ENCODE peak calls at places on chromosomes 4 and X, in six cellular contexts. W is colonic mucosa, L is SJSA1, O is psoas muscle, E is A673, B is uterus. G is an unnamed sample.

GRCh38 chr4:99655315-99656081 is 2.1 kb downstream of the C4orf54 start:
- DNase-seq in W (no peak), L (peak; percentile 66), O (peak; percentile 83), E (no peak), B (no peak), G (peak; percentile 80)

GRCh38 chrX:103248553-103248952 is 6.4 kb downstream of the TCEAL8 start:
- DNase-seq in W (no peak), L (no peak), O (no peak), E (peak; percentile 42), B (no peak), G (no peak)

GRCh38 chr4:161320377-161320776 is 843.4 kb downstream of the FSTL5 start:
- DNase-seq in W (no peak), L (no peak), O (no peak), E (peak; percentile 63), B (no peak), G (no peak)

GRCh38 chrX:73831500-73831899 is 268.5 kb downstream of the CHIC1 start:
- DNase-seq in W (no peak), L (no peak), O (no peak), E (no peak), B (no peak), G (no peak)

GRCh38 chr4:142095886-142096605 is 459.7 kb downstream of the IL15 start:
- DNase-seq in W (no peak), L (peak; percentile 44), O (no peak), E (peak; percentile 59), B (peak; percentile 76), G (peak; percentile 24)

GRCh38 chr4:121454251-121454979 is 73.6 kb upstream of the QRFPR start:
- DNase-seq in W (no peak), L (no peak), O (no peak), E (no peak), B (no peak), G (no peak)

GRCh38 chr4:15262396-15262795 is 165.4 kb upstream of the C1QTNF7 start:
- DNase-seq in W (no peak), L (no peak), O (no peak), E (no peak), B (no peak), G (no peak)

GRCh38 chr4:110970642-110971041 is 347.8 kb upstream of the PITX2 start:
- DNase-seq in W (peak; percentile 70), L (peak; percentile 49), O (peak; percentile 41), E (peak; percentile 79), B (no peak), G (no peak)

GRCh38 chr4:177492022-177492421 is 49.8 kb upstream of the AGA start:
- DNase-seq in W (no peak), L (no peak), O (no peak), E (no peak), B (no peak), G (no peak)

GRCh38 chr4:166017804-166018203 is 144.8 kb downstream of the TLL1 start:
- DNase-seq in W (no peak), L (no peak), O (no peak), E (no peak), B (no peak), G (no peak)

GRCh38 chr4:1589098-1589497 is 95.0 kb downstream of the FAM53A start:
- DNase-seq in W (no peak), L (no peak), O (no peak), E (no peak), B (no peak), G (no peak)

GRCh38 chr4:48901196-48901595 is 5.4 kb downstream of the OCIAD2 start:
- DNase-seq in W (no peak), L (no peak), O (no peak), E (no peak), B (no peak), G (no peak)
- H3K36me3 ChIP-seq in W (no peaks in the 10 kb centered on the region), L (no peaks in the 10 kb centered on the region), O (no peaks in the 10 kb centered on the region), E (peaks cover 41% of the 10 kb centered on the region), B (no peaks in the 10 kb centered on the region), G (no peaks in the 10 kb centered on the region)

DNA sequence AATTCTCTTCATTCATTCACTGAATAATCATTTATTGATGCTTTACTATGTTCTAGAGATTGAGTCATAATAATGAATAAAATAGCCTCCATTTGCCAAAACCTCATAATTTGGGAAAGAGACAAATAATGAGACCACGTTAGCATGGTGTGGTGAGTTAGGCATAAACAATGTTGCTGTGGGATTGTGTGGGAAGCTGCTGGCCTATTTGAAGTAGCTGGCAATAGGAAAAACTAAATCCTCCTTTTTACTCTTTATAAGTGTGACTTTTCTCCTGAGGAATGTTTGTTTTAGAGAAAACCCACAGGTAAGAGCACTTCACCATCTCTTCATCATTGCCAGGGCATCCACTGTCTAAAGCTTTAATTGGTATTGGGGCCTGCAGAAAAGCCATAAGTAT is 95.3 kb downstream of the AREG start:
- DNase-seq in W (no peak), L (no peak), O (no peak), E (no peak), B (no peak), G (no peak)
- H3K4me1 ChIP-seq in W (no peaks in the 10 kb centered on the region), L (peaks cover 12% of the 10 kb centered on the region), O (no peaks in the 10 kb centered on the region), E (peaks cover 2% of the 10 kb centered on the region), B (no peaks in the 10 kb centered on the region), G (peaks cover 2% of the 10 kb centered on the region)

GRCh38 chr4:81085291-81085690 is 54.8 kb downstream of the BMP3 start:
- DNase-seq in W (no peak), L (no peak), O (no peak), E (no peak), B (no peak), G (no peak)

GRCh38 chr4:81084624-81085023 is 54.1 kb downstream of the BMP3 start:
- DNase-seq in W (no peak), L (no peak), O (no peak), E (no peak), B (no peak), G (no peak)

GRCh38 chr4:81085979-81086378 is 55.5 kb downstream of the BMP3 start:
- DNase-seq in W (no peak), L (no peak), O (no peak), E (no peak), B (no peak), G (no peak)

GRCh38 chr4:81081156-81081555 is 50.6 kb downstream of the BMP3 start:
- DNase-seq in W (no peak), L (no peak), O (no peak), E (no peak), B (no peak), G (no peak)

DNA sequence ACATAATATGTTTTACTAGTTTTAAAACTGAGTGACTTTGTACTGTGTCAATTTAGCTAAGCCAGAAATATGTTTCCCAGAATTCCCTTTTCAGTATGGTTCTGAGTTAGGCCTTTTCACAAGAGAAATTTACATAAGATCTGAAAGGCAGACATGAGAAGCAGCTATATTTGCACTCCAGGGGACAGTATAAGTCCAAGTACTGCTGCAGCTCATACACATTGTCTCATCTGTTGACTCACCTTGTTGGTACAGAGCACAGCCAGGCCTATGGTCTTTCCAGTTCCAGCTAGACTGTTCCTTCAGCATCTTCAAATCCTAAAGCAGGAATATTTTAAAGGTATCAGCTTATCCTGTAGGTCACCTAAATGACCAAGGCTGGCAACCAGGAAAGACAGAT is 53.5 kb downstream of the BMP3 start:
- DNase-seq in W (no peak), L (no peak), O (no peak), E (no peak), B (no peak), G (no peak)
- H3K36me3 ChIP-seq in W (no peaks in the 10 kb centered on the region), L (no peaks in the 10 kb centered on the region), O (no peaks in the 10 kb centered on the region), E (no peaks in the 10 kb centered on the region), B (no peaks in the 10 kb centered on the region), G (no peaks in the 10 kb centered on the region)

GRCh38 chr4:119044919-119045318 is 90.7 kb upstream of the MYOZ2 start:
- DNase-seq in W (no peak), L (no peak), O (no peak), E (no peak), B (no peak), G (no peak)

GRCh38 chr4:119048446-119048845 is 87.2 kb upstream of the MYOZ2 start:
- DNase-seq in W (no peak), L (no peak), O (no peak), E (no peak), B (no peak), G (no peak)

GRCh38 chr4:119041951-119042560 is 93.6 kb upstream of the MYOZ2 start:
- DNase-seq in W (peak; percentile 80), L (peak; percentile 59), O (no peak), E (peak; percentile 81), B (peak; percentile 70), G (peak; percentile 29)

GRCh38 chr4:119049342-119049741 is 86.3 kb upstream of the MYOZ2 start:
- DNase-seq in W (no peak), L (no peak), O (no peak), E (no peak), B (no peak), G (no peak)

GRCh38 chr4:119046263-119046662 is 89.4 kb upstream of the MYOZ2 start:
- DNase-seq in W (no peak), L (no peak), O (peak; percentile 93), E (no peak), B (no peak), G (no peak)
- H3K4me1 ChIP-seq in W (peaks cover 6% of the 10 kb centered on the region), L (peaks cover 41% of the 10 kb centered on the region), O (peaks cover 44% of the 10 kb centered on the region), E (no peaks in the 10 kb centered on the region), B (peaks cover 6% of the 10 kb centered on the region), G (peaks cover 12% of the 10 kb centered on the region)

DNA sequence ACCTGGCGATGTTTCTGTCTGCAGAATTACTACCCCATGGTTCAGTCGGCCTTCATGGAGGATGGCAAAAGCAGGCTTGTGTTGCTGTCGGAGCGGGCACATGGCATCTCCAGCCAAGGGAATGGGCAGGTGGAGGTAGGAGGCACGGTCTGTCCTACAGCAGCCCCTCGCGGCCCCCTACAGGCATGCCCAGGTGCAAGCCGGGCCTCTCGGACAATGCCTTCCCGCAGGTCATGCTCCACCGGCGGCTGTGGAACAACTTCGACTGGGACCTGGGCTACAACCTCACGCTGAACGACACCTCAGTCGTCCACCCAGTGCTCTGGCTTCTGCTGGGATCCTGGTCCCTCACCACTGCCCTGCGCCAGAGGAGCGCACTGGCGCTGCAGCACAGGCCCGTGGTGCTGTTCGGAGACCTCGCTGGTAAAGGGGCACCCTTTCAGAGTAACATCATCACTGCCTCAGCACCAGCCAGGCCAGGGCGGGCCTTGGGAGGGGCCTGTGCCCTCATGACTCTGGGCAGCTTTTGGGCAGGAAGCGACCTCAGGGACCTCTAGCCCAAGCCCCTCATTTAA is 29.5 kb upstream of the MRFAP1 start:
- DNase-seq in W (no peak), L (no peak), O (no peak), E (no peak), B (no peak), G (no peak)
- H3K36me3 ChIP-seq in W (peaks cover 2% of the 10 kb centered on the region), L (no peaks in the 10 kb centered on the region), O (no peaks in the 10 kb centered on the region), E (no peaks in the 10 kb centered on the region), B (no peaks in the 10 kb centered on the region), G (no peaks in the 10 kb centered on the region)

GRCh38 chr4:40621229-40621591 is 8.5 kb downstream of the RBM47 start:
- DNase-seq in W (no peak), L (no peak), O (no peak), E (no peak), B (no peak), G (no peak)
- H3K4me1 ChIP-seq in W (no peaks in the 10 kb centered on the region), L (peaks cover 5% of the 10 kb centered on the region), O (no peaks in the 10 kb centered on the region), E (no peaks in the 10 kb centered on the region), B (no peaks in the 10 kb centered on the region), G (no peaks in the 10 kb centered on the region)

GRCh38 chr4:123325241-123325681 is 71.3 kb upstream of the SPRY1 start:
- DNase-seq in W (no peak), L (no peak), O (no peak), E (peak; percentile 10), B (no peak), G (no peak)
- H3K36me3 ChIP-seq in W (no peaks in the 10 kb centered on the region), L (no peaks in the 10 kb centered on the region), O (no peaks in the 10 kb centered on the region), E (no peaks in the 10 kb centered on the region), B (no peaks in the 10 kb centered on the region), G (no peaks in the 10 kb centered on the region)